ENCODE peak calls at places on chromosome 10, in nine cellular contexts. P, Q, V, H, M, O, K, Z and E are unnamed samples.

GRCh38 chr10:132866601-132867381 is 75.6 kb downstream of the CFAP46 start:
- DNase-seq in P (no peak), Q (peak), V (no peak), H (no peak), M (no peak), O (no peak), K (peak), Z (no peak), E (no peak)

GRCh38 chr10:114868801-114869200 is 47.2 kb downstream of the FHIP2A start:
- DNase-seq in P (no peak), Q (no peak), V (peak), H (no peak), M (no peak), O (peak), K (no peak), Z (no peak), E (peak)

GRCh38 chr10:97898429-97898828 is 48.8 kb downstream of the GOLGA7B start:
- DNase-seq in P (no peak), Q (no peak), V (no peak), H (no peak), M (no peak), O (no peak), K (no peak), Z (no peak), E (no peak)

GRCh38 chr10:123993534-123994416 is 99.6 kb downstream of the CHST15 start:
- DNase-seq in P (no peak), Q (no peak), V (no peak), H (no peak), M (no peak), O (no peak), K (peak), Z (no peak), E (no peak)

GRCh38 chr10:62348029-62348428 is 26.1 kb upstream of the ZNF365 start:
- DNase-seq in P (no peak), Q (no peak), V (no peak), H (no peak), M (no peak), O (peak), K (no peak), Z (no peak), E (no peak)

GRCh38 chr10:103458720-103459119 is at the start of gene CALHM1:
- DNase-seq in P (no peak), Q (no peak), V (no peak), H (peak), M (no peak), O (no peak), K (no peak), Z (peak), E (no peak)

GRCh38 chr10:63723320-63723719 is 202.1 kb downstream of the REEP3 start:
- DNase-seq in P (no peak), Q (no peak), V (no peak), H (no peak), M (no peak), O (no peak), K (no peak), Z (no peak), E (no peak)

GRCh38 chr10:79081353-79082034 is 12.7 kb downstream of the ZMIZ1 start:
- DNase-seq in P (no peak), Q (no peak), V (peak), H (no peak), M (no peak), O (peak), K (no peak), Z (peak), E (peak)

GRCh38 chr10:132632851-132633684 is 95.5 kb downstream of the INPP5A start:
- DNase-seq in P (no peak), Q (peak), V (peak), H (no peak), M (no peak), O (peak), K (peak), Z (no peak), E (peak)

GRCh38 chr10:90179696-90180407 is 478.5 kb downstream of the KIF20B start:
- DNase-seq in P (no peak), Q (no peak), V (peak), H (peak), M (peak), O (peak), K (no peak), Z (peak), E (peak)

GRCh38 chr10:843703-844102 is 87.8 kb downstream of the LARP4B start:
- DNase-seq in P (no peak), Q (no peak), V (no peak), H (no peak), M (no peak), O (no peak), K (no peak), Z (no peak), E (peak)

GRCh38 chr10:30396282-30396681 is 37.7 kb upstream of the MAP3K8 start:
- DNase-seq in P (no peak), Q (no peak), V (no peak), H (no peak), M (no peak), O (no peak), K (no peak), Z (peak), E (no peak)

GRCh38 chr10:4763960-4764428 is 62.0 kb upstream of the AKR1E2 start:
- DNase-seq in P (no peak), Q (no peak), V (peak), H (no peak), M (peak), O (peak), K (no peak), Z (no peak), E (peak)

GRCh38 chr10:120495226-120495625 is 38.2 kb downstream of the PLPP4 start:
- DNase-seq in P (no peak), Q (no peak), V (no peak), H (no peak), M (no peak), O (no peak), K (no peak), Z (no peak), E (peak)

GRCh38 chr10:120493411-120494312 is 36.6 kb downstream of the PLPP4 start:
- DNase-seq in P (no peak), Q (no peak), V (no peak), H (peak), M (no peak), O (no peak), K (no peak), Z (no peak), E (no peak)

GRCh38 chr10:120490288-120490687 is 33.3 kb downstream of the PLPP4 start:
- DNase-seq in P (no peak), Q (no peak), V (no peak), H (no peak), M (no peak), O (no peak), K (no peak), Z (no peak), E (no peak)

GRCh38 chr10:120492366-120492765 is 35.3 kb downstream of the PLPP4 start:
- DNase-seq in P (no peak), Q (no peak), V (no peak), H (no peak), M (no peak), O (no peak), K (no peak), Z (no peak), E (no peak)

DNA sequence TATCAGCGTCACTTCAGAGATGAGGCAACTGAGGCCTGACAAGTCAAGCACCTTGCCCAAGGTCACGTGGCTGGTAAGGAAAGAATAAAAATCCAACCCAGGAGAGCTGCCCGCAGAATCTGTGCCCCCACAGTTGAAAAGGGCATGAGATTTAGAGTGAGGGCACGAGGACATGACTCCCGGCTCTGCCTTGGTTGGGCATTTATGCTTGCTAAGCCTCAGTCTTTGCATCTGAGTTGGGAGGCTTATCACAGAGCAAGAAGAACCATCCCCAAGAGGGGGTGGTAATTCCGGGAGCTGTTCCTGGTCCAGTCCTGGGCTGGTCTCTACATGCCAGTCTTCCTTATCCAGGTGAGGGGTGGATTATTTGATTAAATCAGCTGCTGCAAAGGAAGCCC is 37.3 kb downstream of the PLPP4 start:
- DNase-seq in P (no peak), Q (no peak), V (no peak), H (no peak), M (no peak), O (no peak), K (no peak), Z (no peak), E (no peak)
- TF ChIP-seq CTCF in P (no peak), Q (no peak), V (no peak), H (no peak), M (no peak), O (no peak), K (no peak), Z (no peak), E (no peak)

GRCh38 chr10:58511765-58512469 is 755 bp upstream of the BICC1 start:
- DNase-seq in P (peak), Q (peak), V (peak), H (no peak), M (no peak), O (peak), K (no peak), Z (no peak), E (peak)
- H3K4me3 ChIP-seq in P (peak), Q (no peak), V (peak), H (no peak), M (peak), O (peak), K (peak), Z (no peak), E (peak)

DNA sequence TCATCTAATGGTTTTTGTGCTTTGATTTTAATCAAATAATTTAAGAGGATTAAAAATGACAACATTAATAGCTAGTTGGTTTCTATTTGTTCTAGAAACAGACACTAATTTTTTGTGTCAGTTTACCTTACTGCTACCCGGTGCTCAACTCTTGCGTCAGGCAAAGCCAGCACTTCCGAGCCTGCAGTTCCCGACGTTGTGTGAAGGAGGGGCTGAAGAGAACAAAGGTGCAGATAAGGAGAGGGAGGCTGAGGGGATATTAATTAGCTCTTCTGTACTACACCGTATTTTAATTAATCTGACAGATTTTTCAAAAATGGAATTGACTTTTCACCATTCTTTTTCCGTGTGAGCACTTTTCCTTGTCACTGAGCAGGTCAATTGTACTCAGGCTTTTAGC is 650.4 kb upstream of the MKI67 start:
- DNase-seq in P (no peak), Q (no peak), V (no peak), H (no peak), M (no peak), O (no peak), K (no peak), Z (no peak), E (no peak)
- TF ChIP-seq CTCF in P (no peak), Q (no peak), V (no peak), H (no peak), M (no peak), O (no peak), K (no peak), Z (no peak), E (no peak)

GRCh38 chr10:50417906-50418697 is 166.8 kb upstream of the ASAH2 start:
- DNase-seq in P (no peak), Q (peak), V (peak), H (peak), M (no peak), O (peak), K (peak), Z (peak), E (peak)

GRCh38 chr10:50416181-50416824 is 165.0 kb upstream of the ASAH2 start:
- DNase-seq in P (no peak), Q (no peak), V (peak), H (peak), M (no peak), O (peak), K (no peak), Z (peak), E (peak)

GRCh38 chr10:50416885-50417284 is 165.6 kb upstream of the ASAH2 start:
- DNase-seq in P (no peak), Q (no peak), V (no peak), H (peak), M (no peak), O (no peak), K (no peak), Z (no peak), E (no peak)

GRCh38 chr10:50417486-50417905 is 166.2 kb upstream of the ASAH2 start:
- DNase-seq in P (no peak), Q (no peak), V (peak), H (peak), M (no peak), O (no peak), K (no peak), Z (peak), E (peak)

DNA sequence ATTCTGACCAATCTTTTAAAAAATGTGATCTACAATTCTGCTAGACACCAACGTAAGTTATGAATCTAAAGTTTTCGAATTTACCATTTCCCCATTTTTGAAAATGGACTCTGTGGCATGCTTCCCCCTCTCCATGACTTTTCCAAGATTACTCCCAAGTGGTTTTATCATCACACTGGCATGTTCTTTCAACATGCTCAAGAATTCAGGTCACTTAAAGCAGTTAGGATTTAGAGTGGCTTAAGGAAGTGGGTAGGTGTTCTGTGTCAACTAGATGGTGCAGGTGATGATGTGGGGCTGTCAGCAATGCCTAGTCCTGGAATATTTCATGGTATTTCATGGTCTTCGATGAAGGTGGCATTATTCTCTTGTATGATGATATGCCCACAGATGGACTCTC is 164.0 kb upstream of the ASAH2 start:
- DNase-seq in P (no peak), Q (no peak), V (no peak), H (no peak), M (no peak), O (peak), K (no peak), Z (no peak), E (peak)
- H3K4me3 ChIP-seq in P (peak), Q (no peak), V (no peak), H (peak), M (no peak), O (no peak), K (peak), Z (no peak), E (no peak)

DNA sequence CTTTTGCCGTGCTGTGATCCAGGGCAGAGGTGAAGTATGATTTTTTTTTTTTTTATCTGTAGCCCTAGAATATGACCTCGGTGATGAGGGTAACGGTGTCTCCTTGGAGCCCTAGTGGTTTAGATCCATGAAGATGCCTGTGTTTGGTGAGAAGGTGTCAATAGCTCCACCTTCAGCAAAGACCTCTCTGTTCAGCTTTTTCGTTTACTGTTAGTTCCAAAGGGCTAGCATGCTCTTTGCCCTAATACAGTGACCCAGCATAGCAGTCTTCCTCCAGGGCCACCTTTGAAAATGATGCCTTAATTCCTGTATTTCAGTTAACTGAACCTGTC is 748 bp upstream of the MRPS16 start:
- DNase-seq in P (no peak), Q (no peak), V (no peak), H (peak), M (no peak), O (peak), K (no peak), Z (peak), E (no peak)
- TF ChIP-seq CTCF in P (no peak), Q (no peak), V (peak), H (peak), M (peak), O (no peak), K (no peak), Z (no peak), E (no peak)

DNA sequence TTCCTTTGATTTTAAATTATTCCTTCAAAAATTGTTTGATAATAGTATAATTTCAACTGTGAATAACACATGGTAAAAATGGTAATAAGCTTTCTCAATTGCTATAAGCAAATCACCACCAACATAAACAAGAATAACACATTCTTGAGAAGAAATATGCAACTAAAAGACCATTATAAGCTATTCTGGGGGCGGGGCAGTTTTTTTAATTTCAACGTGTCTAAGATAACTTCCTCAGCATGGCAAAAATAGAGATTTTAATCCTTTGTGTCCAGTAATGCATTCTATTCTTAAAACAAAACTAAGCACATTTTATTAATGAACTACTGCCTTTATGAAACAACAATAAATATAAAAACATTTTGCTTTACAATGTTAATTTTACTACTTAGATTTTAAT is 1.5 kb downstream of the DNAJC12 start:
- DNase-seq in P (no peak), Q (no peak), V (no peak), H (no peak), M (no peak), O (no peak), K (no peak), Z (peak), E (no peak)
- H3K4me3 ChIP-seq in P (no peak), Q (no peak), V (no peak), H (no peak), M (no peak), O (no peak), K (no peak), Z (peak), E (no peak)

GRCh38 chr10:125450218-125450617 is 232.7 kb downstream of the TEX36 start:
- DNase-seq in P (no peak), Q (no peak), V (no peak), H (no peak), M (no peak), O (no peak), K (no peak), Z (no peak), E (no peak)

GRCh38 chr10:125451319-125451718 is 231.6 kb downstream of the TEX36 start:
- DNase-seq in P (no peak), Q (no peak), V (no peak), H (no peak), M (no peak), O (no peak), K (no peak), Z (no peak), E (no peak)

GRCh38 chr10:125449571-125449970 is 233.4 kb downstream of the TEX36 start:
- DNase-seq in P (no peak), Q (no peak), V (no peak), H (no peak), M (no peak), O (no peak), K (no peak), Z (no peak), E (no peak)

GRCh38 chr10:125444790-125445189 is 238.2 kb downstream of the TEX36 start:
- DNase-seq in P (no peak), Q (no peak), V (no peak), H (no peak), M (no peak), O (no peak), K (no peak), Z (no peak), E (no peak)

DNA sequence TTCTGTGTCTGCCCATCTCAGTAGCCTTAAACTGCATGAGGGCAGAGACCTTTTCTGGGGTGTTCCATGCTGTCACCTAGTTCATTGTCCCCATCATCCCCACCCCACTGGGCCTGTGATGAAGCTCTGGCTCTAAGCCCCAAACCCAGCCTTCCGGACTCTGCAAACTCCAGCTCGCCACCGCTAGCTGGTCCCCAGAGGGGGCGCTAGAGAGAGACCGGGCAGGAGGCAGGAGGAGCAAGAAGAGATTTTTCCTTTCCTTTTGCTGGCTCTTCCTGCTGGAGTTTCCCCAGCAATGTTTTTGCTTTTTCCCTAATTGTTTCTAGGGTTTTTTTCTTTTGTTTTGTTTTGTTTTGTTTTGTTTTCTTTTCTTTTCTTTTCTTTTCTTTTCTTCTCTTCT is 234.4 kb downstream of the TEX36 start:
- DNase-seq in P (no peak), Q (no peak), V (peak), H (peak), M (no peak), O (peak), K (no peak), Z (peak), E (peak)
- TF ChIP-seq CTCF in P (no peak), Q (peak), V (peak), H (peak), M (peak), O (peak), K (peak), Z (peak), E (peak)

GRCh38 chr10:95756061-95756751 is at the start of gene ENTPD1:
- DNase-seq in P (no peak), Q (no peak), V (peak), H (peak), M (no peak), O (peak), K (no peak), Z (peak), E (no peak)
- H3K4me3 ChIP-seq in P (peak), Q (no peak), V (no peak), H (peak), M (peak), O (peak), K (peak), Z (peak), E (no peak)

GRCh38 chr10:110279062-110279986 is 25.4 kb downstream of the SMNDC1 start:
- DNase-seq in P (peak), Q (no peak), V (peak), H (peak), M (peak), O (peak), K (no peak), Z (peak), E (peak)
- TF ChIP-seq CTCF in P (peak), Q (peak), V (peak), H (peak), M (peak), O (peak), K (peak), Z (peak), E (peak)